ENCODE peak calls at places on chromosomes 2 and 18, in six cellular contexts. One of them, this sample, is unnamed.

GRCh38 chr2:217797661-217798069 is 205.1 kb downstream of the TNS1 start:
- DNase-seq in breast epithelium: no peak
- DNase-seq in heart left ventricle: peak; percentile 71
- DNase-seq in A549: no peak
- DNase-seq in colonic mucosa: peak; percentile 18
- DNase-seq in psoas muscle: peak; percentile 87
- DNase-seq in this sample: no peak

GRCh38 chr18:75455249-75456183 is 28.0 kb upstream of the SMIM21 start:
- DNase-seq in psoas muscle: peak; percentile 56
- DNase-seq in A549: no peak
- DNase-seq in heart left ventricle: peak; percentile 43
- DNase-seq in breast epithelium: no peak
- DNase-seq in colonic mucosa: no peak
- DNase-seq in this sample: no peak

GRCh38 chr2:190023860-190024259 is 38.7 kb downstream of the MSTN start:
- DNase-seq in colonic mucosa: no peak
- DNase-seq in psoas muscle: no peak
- DNase-seq in A549: peak; percentile 13
- DNase-seq in heart left ventricle: no peak
- DNase-seq in breast epithelium: no peak
- DNase-seq in this sample: no peak

GRCh38 chr2:109330056-109330455 is 201.1 kb downstream of the SH3RF3 start:
- DNase-seq in heart left ventricle: no peak
- DNase-seq in A549: no peak
- DNase-seq in colonic mucosa: no peak
- DNase-seq in psoas muscle: no peak
- DNase-seq in breast epithelium: no peak
- DNase-seq in this sample: no peak

GRCh38 chr2:153595939-153596338 is 117.4 kb upstream of the RPRM start:
- DNase-seq in A549: no peak
- DNase-seq in psoas muscle: no peak
- DNase-seq in breast epithelium: no peak
- DNase-seq in colonic mucosa: no peak
- DNase-seq in heart left ventricle: no peak
- DNase-seq in this sample: no peak

GRCh38 chr18:46756172-46756558 is 688 bp downstream of the ST8SIA5 start:
- DNase-seq in colonic mucosa: no peak
- DNase-seq in A549: no peak
- DNase-seq in heart left ventricle: no peak
- DNase-seq in psoas muscle: no peak
- DNase-seq in breast epithelium: no peak
- DNase-seq in this sample: no peak

GRCh38 chr2:88967844-88968243 is 276.4 kb downstream of the RPIA start:
- DNase-seq in breast epithelium: no peak
- DNase-seq in psoas muscle: no peak
- DNase-seq in colonic mucosa: no peak
- DNase-seq in heart left ventricle: no peak
- DNase-seq in A549: no peak
- DNase-seq in this sample: no peak

GRCh38 chr2:194870974-194871535 is 786.0 kb upstream of the SLC39A10 start:
- DNase-seq in psoas muscle: no peak
- DNase-seq in colonic mucosa: no peak
- DNase-seq in A549: no peak
- DNase-seq in breast epithelium: no peak
- DNase-seq in heart left ventricle: no peak
- DNase-seq in this sample: no peak

GRCh38 chr2:217360781-217361485 is 501.1 kb upstream of the TNP1 start:
- DNase-seq in colonic mucosa: no peak
- DNase-seq in breast epithelium: no peak
- DNase-seq in heart left ventricle: peak; percentile 44
- DNase-seq in psoas muscle: peak; percentile 56
- DNase-seq in A549: no peak
- DNase-seq in this sample: no peak

GRCh38 chr18:74248189-74248975 is 43.4 kb downstream of the CYB5A start:
- DNase-seq in colonic mucosa: no peak
- DNase-seq in A549: no peak
- DNase-seq in breast epithelium: no peak
- DNase-seq in heart left ventricle: no peak
- DNase-seq in psoas muscle: no peak
- DNase-seq in this sample: no peak

GRCh38 chr2:240259201-240259923 is 118.9 kb upstream of the OTOS start:
- DNase-seq in A549: no peak
- DNase-seq in heart left ventricle: peak; percentile 94
- DNase-seq in colonic mucosa: no peak
- DNase-seq in breast epithelium: no peak
- DNase-seq in psoas muscle: peak; percentile 92
- DNase-seq in this sample: peak; percentile 83

GRCh38 chr18:23752796-23753195 is 63.5 kb downstream of the LAMA3 start:
- DNase-seq in psoas muscle: no peak
- DNase-seq in A549: no peak
- DNase-seq in breast epithelium: peak; percentile 43
- DNase-seq in heart left ventricle: no peak
- DNase-seq in colonic mucosa: no peak
- DNase-seq in this sample: no peak

GRCh38 chr2:37201766-37202165 is 5.5 kb downstream of the CEBPZOS start:
- DNase-seq in heart left ventricle: no peak
- DNase-seq in A549: no peak
- DNase-seq in colonic mucosa: no peak
- DNase-seq in psoas muscle: no peak
- DNase-seq in breast epithelium: no peak
- DNase-seq in this sample: no peak

GRCh38 chr2:174610243-174610995 is 12.8 kb upstream of the WIPF1 start:
- DNase-seq in psoas muscle: no peak
- DNase-seq in colonic mucosa: no peak
- DNase-seq in breast epithelium: no peak
- DNase-seq in A549: no peak
- DNase-seq in heart left ventricle: no peak
- DNase-seq in this sample: no peak
- H3K4me1 ChIP-seq in psoas muscle: no peaks in the 10 kb centered on the region
- H3K4me1 ChIP-seq in colonic mucosa: no peaks in the 10 kb centered on the region
- H3K4me1 ChIP-seq in breast epithelium: no peaks in the 10 kb centered on the region
- H3K4me1 ChIP-seq in A549: peaks cover 69% of the 10 kb centered on the region
- H3K4me1 ChIP-seq in heart left ventricle: peaks cover 19% of the 10 kb centered on the region
- H3K4me1 ChIP-seq in this sample: peaks cover 10% of the 10 kb centered on the region

GRCh38 chr18:37389684-37390368 is 175.8 kb downstream of the CELF4 start:
- DNase-seq in breast epithelium: no peak
- DNase-seq in colonic mucosa: no peak
- DNase-seq in A549: no peak
- DNase-seq in psoas muscle: no peak
- DNase-seq in heart left ventricle: no peak
- DNase-seq in this sample: no peak

GRCh38 chr18:37381554-37381953 is 184.0 kb downstream of the CELF4 start:
- DNase-seq in A549: no peak
- DNase-seq in heart left ventricle: no peak
- DNase-seq in colonic mucosa: no peak
- DNase-seq in psoas muscle: no peak
- DNase-seq in breast epithelium: no peak
- DNase-seq in this sample: no peak

GRCh38 chr18:37383789-37384151 is 181.8 kb downstream of the CELF4 start:
- DNase-seq in breast epithelium: no peak
- DNase-seq in psoas muscle: no peak
- DNase-seq in heart left ventricle: no peak
- DNase-seq in A549: no peak
- DNase-seq in colonic mucosa: no peak
- DNase-seq in this sample: no peak

GRCh38 chr18:37383036-37383788 is 182.4 kb downstream of the CELF4 start:
- DNase-seq in heart left ventricle: no peak
- DNase-seq in A549: no peak
- DNase-seq in breast epithelium: no peak
- DNase-seq in colonic mucosa: no peak
- DNase-seq in psoas muscle: no peak
- DNase-seq in this sample: no peak

GRCh38 chr18:37385846-37386435 is 179.7 kb downstream of the CELF4 start:
- DNase-seq in A549: no peak
- DNase-seq in psoas muscle: no peak
- DNase-seq in colonic mucosa: no peak
- DNase-seq in breast epithelium: no peak
- DNase-seq in heart left ventricle: no peak
- DNase-seq in this sample: no peak
- TF ChIP-seq CTCF in A549: peak; percentile 64
- TF ChIP-seq CTCF in psoas muscle: peak; percentile 74
- TF ChIP-seq CTCF in colonic mucosa: peak; percentile 62
- TF ChIP-seq CTCF in breast epithelium: peak; percentile 54
- TF ChIP-seq CTCF in heart left ventricle: peak; percentile 90
- TF ChIP-seq CTCF in this sample: peak; percentile 70

DNA sequence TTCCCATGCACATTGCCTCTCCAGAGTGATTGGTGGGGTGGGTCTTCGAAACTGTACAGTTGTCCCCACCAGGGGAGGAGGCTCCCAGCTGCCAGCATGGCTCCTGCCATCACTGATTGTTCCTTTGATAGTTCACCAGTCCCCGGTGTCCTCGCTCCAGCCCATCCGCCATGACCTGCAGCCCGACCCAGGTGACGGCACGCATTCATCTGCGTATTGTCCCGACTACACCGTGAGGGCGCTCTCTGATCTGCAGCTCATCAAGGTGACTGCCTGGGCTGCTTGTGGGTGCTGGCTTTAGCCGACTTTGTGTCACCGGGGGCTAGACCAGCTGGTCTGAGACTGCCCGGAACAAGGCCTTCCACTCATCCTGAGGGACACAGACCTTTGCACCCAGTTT is 12.4 kb downstream of the CNNM3 start:
- DNase-seq in A549: no peak
- DNase-seq in heart left ventricle: no peak
- DNase-seq in colonic mucosa: no peak
- DNase-seq in breast epithelium: no peak
- DNase-seq in psoas muscle: no peak
- DNase-seq in this sample: no peak
- H3K27ac ChIP-seq in A549: no peak overlapping the region
- H3K27ac ChIP-seq in heart left ventricle: no peak overlapping the region
- H3K27ac ChIP-seq in colonic mucosa: no peak overlapping the region
- H3K27ac ChIP-seq in breast epithelium: no peak overlapping the region
- H3K27ac ChIP-seq in psoas muscle: no peak overlapping the region
- H3K27ac ChIP-seq in this sample: no peak overlapping the region

DNA sequence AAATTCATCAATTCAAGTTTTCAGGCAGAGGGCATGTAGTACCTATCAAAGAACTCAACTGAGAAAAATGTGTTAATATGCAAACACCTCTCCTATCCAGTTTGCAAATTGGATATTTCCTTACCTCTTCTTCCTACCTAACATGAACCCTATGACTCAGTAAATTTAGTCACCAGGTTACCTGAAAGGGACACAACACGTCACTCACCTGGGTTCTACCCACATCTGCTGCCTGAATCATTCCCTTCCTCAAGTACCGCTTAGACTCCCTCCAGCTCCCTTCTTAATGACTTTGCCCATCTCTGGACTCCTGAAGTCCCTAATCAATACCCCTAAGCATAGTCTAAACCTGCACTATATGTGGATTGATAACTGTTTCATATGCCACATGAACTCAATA is 10.4 kb downstream of the ANKRD44 start:
- DNase-seq in A549: no peak
- DNase-seq in breast epithelium: no peak
- DNase-seq in colonic mucosa: no peak
- DNase-seq in psoas muscle: no peak
- DNase-seq in heart left ventricle: no peak
- DNase-seq in this sample: no peak
- H3K4me1 ChIP-seq in A549: peaks cover 12% of the 10 kb centered on the region
- H3K4me1 ChIP-seq in breast epithelium: no peaks in the 10 kb centered on the region
- H3K4me1 ChIP-seq in colonic mucosa: no peaks in the 10 kb centered on the region
- H3K4me1 ChIP-seq in psoas muscle: peaks cover 7% of the 10 kb centered on the region
- H3K4me1 ChIP-seq in heart left ventricle: no peaks in the 10 kb centered on the region
- H3K4me1 ChIP-seq in this sample: no peaks in the 10 kb centered on the region

GRCh38 chr2:30981519-30981918 is 156.7 kb downstream of the GALNT14 start:
- DNase-seq in A549: no peak
- DNase-seq in heart left ventricle: no peak
- DNase-seq in colonic mucosa: no peak
- DNase-seq in breast epithelium: peak; percentile 20
- DNase-seq in psoas muscle: no peak
- DNase-seq in this sample: no peak

GRCh38 chr2:30978044-30978443 is 160.2 kb downstream of the GALNT14 start:
- DNase-seq in heart left ventricle: no peak
- DNase-seq in psoas muscle: no peak
- DNase-seq in A549: no peak
- DNase-seq in breast epithelium: no peak
- DNase-seq in colonic mucosa: no peak
- DNase-seq in this sample: no peak

GRCh38 chr2:30981101-30981500 is 157.1 kb downstream of the GALNT14 start:
- DNase-seq in colonic mucosa: no peak
- DNase-seq in breast epithelium: no peak
- DNase-seq in psoas muscle: no peak
- DNase-seq in heart left ventricle: no peak
- DNase-seq in A549: no peak
- DNase-seq in this sample: no peak

GRCh38 chr2:30978854-30979253 is 159.4 kb downstream of the GALNT14 start:
- DNase-seq in psoas muscle: no peak
- DNase-seq in colonic mucosa: no peak
- DNase-seq in heart left ventricle: no peak
- DNase-seq in A549: no peak
- DNase-seq in breast epithelium: no peak
- DNase-seq in this sample: no peak

DNA sequence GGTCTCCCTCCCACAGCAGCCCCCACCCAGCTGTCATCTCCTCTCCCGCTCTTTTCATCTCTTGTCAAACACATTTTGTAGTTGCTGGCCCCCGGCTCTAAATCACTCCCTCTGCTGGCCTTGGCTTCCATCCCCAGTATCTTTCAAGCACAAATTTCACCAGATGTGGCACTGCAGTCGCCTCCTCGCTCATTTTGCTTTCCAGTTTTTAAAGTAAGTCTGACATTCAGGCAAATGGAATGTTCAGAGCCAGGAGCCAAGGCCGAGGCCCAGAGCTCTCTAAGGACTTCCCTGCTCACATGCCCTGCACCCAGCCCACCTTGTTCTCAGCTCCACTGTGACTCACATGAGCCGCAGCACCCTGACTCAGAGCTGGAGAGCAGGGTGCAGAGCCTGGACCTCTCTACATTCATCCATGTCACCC is 158.4 kb downstream of the GALNT14 start:
- DNase-seq in psoas muscle: peak; percentile 56
- DNase-seq in A549: peak; percentile 41
- DNase-seq in heart left ventricle: peak; percentile 48
- DNase-seq in colonic mucosa: no peak
- DNase-seq in breast epithelium: peak; percentile 43
- DNase-seq in this sample: peak; percentile 29
- TF ChIP-seq CTCF in psoas muscle: no peak
- TF ChIP-seq CTCF in A549: peak; percentile 37
- TF ChIP-seq CTCF in heart left ventricle: no peak
- TF ChIP-seq CTCF in colonic mucosa: no peak
- TF ChIP-seq CTCF in breast epithelium: no peak
- TF ChIP-seq CTCF in this sample: no peak

DNA sequence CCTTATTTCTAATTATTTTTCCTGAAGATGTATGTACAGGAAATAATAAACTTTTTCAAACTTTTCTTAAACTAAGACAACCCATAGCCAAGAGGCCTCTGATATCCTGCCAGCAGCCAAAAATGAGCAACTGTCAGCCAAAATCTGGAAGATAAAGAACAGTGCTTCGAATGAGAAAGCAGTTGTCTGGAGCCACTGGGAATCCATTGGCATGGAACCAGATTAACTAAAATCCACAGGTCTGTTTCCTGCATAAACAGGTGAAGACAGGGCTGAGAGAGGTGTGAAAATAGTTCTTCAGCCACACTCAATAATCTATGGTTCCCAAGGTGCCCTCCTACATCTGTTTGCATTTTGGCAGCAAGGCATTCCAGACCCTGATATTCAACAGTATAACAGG is 1076.7 kb upstream of the PIK3C3 start:
- DNase-seq in breast epithelium: no peak
- DNase-seq in colonic mucosa: no peak
- DNase-seq in psoas muscle: no peak
- DNase-seq in A549: no peak
- DNase-seq in heart left ventricle: no peak
- DNase-seq in this sample: no peak
- H3K27ac ChIP-seq in breast epithelium: no peak overlapping the region
- H3K27ac ChIP-seq in colonic mucosa: no peak overlapping the region
- H3K27ac ChIP-seq in psoas muscle: no peak overlapping the region
- H3K27ac ChIP-seq in A549: no peak overlapping the region
- H3K27ac ChIP-seq in heart left ventricle: no peak overlapping the region
- H3K27ac ChIP-seq in this sample: no peak overlapping the region

GRCh38 chr18:48674758-48675157 is 135.9 kb downstream of the CTIF start:
- DNase-seq in heart left ventricle: no peak
- DNase-seq in A549: no peak
- DNase-seq in breast epithelium: no peak
- DNase-seq in psoas muscle: no peak
- DNase-seq in colonic mucosa: no peak
- DNase-seq in this sample: no peak
- H3K4me1 ChIP-seq in heart left ventricle: peaks cover 55% of the 10 kb centered on the region
- H3K4me1 ChIP-seq in A549: peaks cover 18% of the 10 kb centered on the region
- H3K4me1 ChIP-seq in breast epithelium: no peaks in the 10 kb centered on the region
- H3K4me1 ChIP-seq in psoas muscle: peaks cover 26% of the 10 kb centered on the region
- H3K4me1 ChIP-seq in colonic mucosa: peaks cover 7% of the 10 kb centered on the region
- H3K4me1 ChIP-seq in this sample: peaks cover 60% of the 10 kb centered on the region

This sample was measured in heart right ventricle.